ENCODE peak calls at places on chromosomes 11 and 22, in five cellular contexts. D is A549, J is H1, A is GM12878, H is HepG2. P is an unnamed sample.

GRCh38 chr22:40200795-40201194 is 23.1 kb downstream of the TNRC6B start:
- DNase-seq in J (no peak), D (no peak), A (no peak), H (no peak), P (no peak)

GRCh38 chr11:16926868-16927267 is 87.3 kb downstream of the PLEKHA7 start:
- DNase-seq in A (no peak), J (no peak), H (no peak), D (no peak), P (no peak)

GRCh38 chr22:19181786-19182471 is 3.4 kb upstream of the SLC25A1 start:
- DNase-seq in D (no peak), H (no peak), J (no peak), A (no peak), P (no peak)

GRCh38 chr11:69434341-69434960 is 47.0 kb upstream of the LINC01488 start:
- DNase-seq in J (no peak), H (no peak), D (no peak), A (no peak), P (no peak)

GRCh38 chr11:18804621-18805020 is 13.0 kb upstream of the PTPN5 start:
- DNase-seq in H (no peak), J (no peak), D (no peak), A (no peak), P (no peak)

GRCh38 chr22:45265546-45265945 is 19.2 kb upstream of the UPK3A start:
- DNase-seq in H (no peak), A (no peak), D (no peak), J (no peak), P (no peak)

GRCh38 chr22:50526849-50527801 is 1.7 kb upstream of the SCO2 start:
- DNase-seq in D (peak; percentile 44), A (no peak), J (peak; percentile 76), H (peak; percentile 70), P (peak; percentile 64)

GRCh38 chr11:88367310-88367709 is 29.8 kb upstream of the CTSC start:
- DNase-seq in A (no peak), H (no peak), J (no peak), D (no peak), P (no peak)

GRCh38 chr11:71302911-71303310 is 50.5 kb upstream of the SHANK2 start:
- DNase-seq in H (no peak), J (peak; percentile 37), A (no peak), D (no peak), P (no peak)

GRCh38 chr22:39306456-39307361 is 12.7 kb downstream of the RPL3 start:
- DNase-seq in J (peak; percentile 83), H (no peak), A (no peak), D (no peak), P (peak; percentile 76)

GRCh38 chr11:69385466-69385820 is 91.5 kb downstream of the MYEOV start:
- DNase-seq in J (no peak), H (no peak), D (no peak), A (no peak), P (no peak)

GRCh38 chr11:61587541-61587941 is 6.7 kb upstream of the SYT7 start:
- DNase-seq in D (peak; percentile 31), J (peak; percentile 81), A (no peak), H (no peak), P (peak; percentile 44)

GRCh38 chr11:35210886-35211546 is 72.0 kb downstream of the CD44 start:
- DNase-seq in A (no peak), H (no peak), D (no peak), J (no peak), P (no peak)

GRCh38 chr11:16133867-16134266 is 222.5 kb downstream of the SOX6 start:
- DNase-seq in A (no peak), D (no peak), H (no peak), J (no peak), P (no peak)

DNA sequence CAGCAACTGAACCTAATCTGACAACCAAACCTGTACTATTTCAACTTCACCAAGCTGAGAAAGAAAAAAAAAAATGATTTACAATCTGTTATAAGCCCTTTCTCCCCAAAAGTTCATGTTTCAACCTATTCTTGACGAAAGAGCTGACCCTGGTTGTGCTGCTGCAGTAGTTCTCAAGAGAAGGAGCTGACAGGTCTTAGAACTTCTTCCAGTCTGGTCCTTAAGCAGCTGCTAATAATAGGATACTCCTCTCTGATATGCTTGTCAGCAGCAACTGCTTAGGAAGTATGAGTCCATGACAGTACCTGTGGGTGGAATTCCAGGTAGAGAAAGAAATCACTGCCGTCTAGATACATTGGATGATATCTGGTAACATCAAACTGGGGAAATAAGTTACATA is 735.1 kb upstream of the CCDC90B start:
- DNase-seq in J (no peak), D (no peak), A (no peak), H (no peak), P (no peak)
- TF ChIP-seq HDAC2 in J (no peak), D (no peak), A (no peak), H (no peak), P (no peak)

DNA sequence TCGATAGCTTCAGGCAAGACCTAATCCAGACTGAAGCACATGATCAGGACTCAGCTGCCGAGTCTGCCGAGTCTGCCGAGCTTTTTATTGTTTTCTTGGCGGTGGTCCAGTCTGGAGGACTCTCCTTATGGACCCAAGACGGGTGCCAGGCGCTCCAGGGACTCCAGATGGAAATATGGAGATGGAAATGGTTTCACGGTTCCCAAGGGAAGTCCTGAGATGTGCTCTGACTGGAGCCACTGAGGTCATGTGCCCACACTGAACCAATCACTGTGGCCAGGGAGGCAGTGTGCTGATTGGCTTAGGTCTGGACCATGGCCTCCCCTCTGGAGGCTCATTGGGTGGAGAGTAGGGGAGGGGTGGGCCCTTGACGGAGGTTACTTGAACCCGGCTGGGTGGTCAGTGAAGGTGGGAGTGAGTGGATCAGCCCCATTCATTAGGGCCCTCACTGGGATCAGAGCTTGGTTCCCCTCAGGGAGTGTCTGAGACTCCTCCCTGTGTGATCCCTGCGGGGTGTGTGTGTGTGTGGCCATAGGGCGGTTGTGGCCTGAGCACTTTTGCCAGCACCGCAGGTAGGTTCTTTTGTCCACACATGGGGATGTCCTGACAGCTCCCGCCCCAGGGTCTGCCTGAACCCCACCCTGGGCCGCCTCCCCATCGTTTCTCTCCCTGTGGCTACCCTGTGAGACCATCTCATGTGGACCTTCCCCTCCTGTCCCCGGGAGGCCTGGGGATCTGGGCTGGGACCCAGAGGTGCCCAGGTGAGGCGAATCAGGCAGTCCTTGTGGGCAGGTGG is 14.0 kb downstream of the RPS6KA4 start:
- DNase-seq in H (peak; percentile 51), J (peak; percentile 62), A (no peak), D (peak; percentile 88), P (peak; percentile 95)
- TF ChIP-seq HDAC2 in H (no peak), J (no peak), A (no peak), D (no peak), P (no peak)

GRCh38 chr22:20528405-20528978 is 21.1 kb downstream of the MED15 start:
- DNase-seq in A (no peak), J (no peak), D (no peak), H (no peak), P (no peak)

GRCh38 chr22:20531404-20532181 is 24.2 kb downstream of the MED15 start:
- DNase-seq in A (no peak), J (no peak), D (peak; percentile 68), H (peak; percentile 39), P (peak; percentile 74)

GRCh38 chr22:20531154-20531403 is 23.7 kb downstream of the MED15 start:
- DNase-seq in J (no peak), D (no peak), A (no peak), H (no peak), P (no peak)

GRCh38 chr22:20532256-20532993 is 25.0 kb downstream of the MED15 start:
- DNase-seq in J (no peak), D (no peak), A (no peak), H (no peak), P (no peak)

DNA sequence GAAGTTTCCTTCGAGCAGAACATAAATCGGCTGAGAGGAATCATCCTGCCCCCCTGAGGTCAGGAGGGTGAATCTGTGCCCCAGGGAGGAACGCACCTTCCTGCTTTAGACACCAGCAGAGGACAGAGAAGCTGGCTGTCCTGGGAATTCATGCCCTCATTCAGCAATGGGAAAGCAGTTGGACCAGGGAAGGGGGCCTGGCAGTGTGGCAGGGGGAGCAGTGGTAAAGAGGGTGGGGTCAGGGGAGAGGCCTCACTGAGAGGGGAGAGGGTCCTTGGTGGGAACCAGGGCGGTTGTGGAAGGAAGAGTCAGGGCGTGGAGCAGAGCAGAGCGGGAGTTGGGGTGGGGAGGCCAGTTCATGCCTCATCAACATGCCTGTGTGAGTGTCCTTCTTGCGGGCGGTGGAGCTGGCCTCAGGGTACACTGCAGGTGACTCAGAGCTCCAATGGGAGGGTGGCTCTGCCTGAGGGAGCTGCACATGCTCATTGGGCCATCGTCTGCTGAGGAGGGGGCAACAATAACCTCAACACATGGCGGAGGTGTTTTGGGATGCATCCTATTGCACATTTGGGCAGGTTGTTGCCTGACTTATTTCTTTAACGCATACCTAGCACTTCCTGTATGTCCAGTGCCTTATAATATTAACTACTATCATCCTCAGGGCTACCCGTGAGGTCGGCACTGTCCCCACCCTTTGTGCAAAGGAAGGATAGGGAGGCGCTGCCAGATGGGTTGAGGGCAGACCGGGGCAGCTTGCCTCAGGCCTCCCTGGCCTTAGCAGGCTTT is 23.2 kb downstream of the MED15 start:
- DNase-seq in J (no peak), D (peak; percentile 64), A (no peak), H (no peak), P (no peak)
- TF ChIP-seq HDAC2 in J (no peak), D (no peak), A (no peak), H (no peak), P (no peak)

GRCh38 chr22:35726398-35726797 is 8.7 kb downstream of the APOL5 start:
- DNase-seq in H (no peak), A (no peak), D (no peak), J (no peak), P (no peak)

GRCh38 chr22:35725521-35725920 is 7.8 kb downstream of the APOL5 start:
- DNase-seq in H (no peak), J (no peak), A (no peak), D (no peak), P (no peak)

GRCh38 chr22:35727436-35727835 is 9.8 kb downstream of the APOL5 start:
- DNase-seq in D (no peak), J (no peak), A (no peak), H (no peak), P (peak; percentile 28)

GRCh38 chr22:35728639-35729308 is 11.1 kb downstream of the APOL5 start:
- DNase-seq in J (no peak), D (no peak), A (no peak), H (no peak), P (no peak)

GRCh38 chr22:35726933-35727332 is 9.3 kb downstream of the APOL5 start:
- DNase-seq in D (no peak), H (no peak), J (no peak), A (no peak), P (no peak)
- TF ChIP-seq HDAC2 in D (no peak), H (no peak), J (no peak), A (no peak), P (no peak)

GRCh38 chr11:64489831-64490441 is 101.1 kb upstream of the SLC22A12 start:
- DNase-seq in J (peak; percentile 90), A (no peak), D (peak; percentile 80), H (peak; percentile 7), P (peak; percentile 80)
- TF ChIP-seq HDAC2 in J (no peak), A (no peak), D (no peak), H (no peak), P (no peak)

DNA sequence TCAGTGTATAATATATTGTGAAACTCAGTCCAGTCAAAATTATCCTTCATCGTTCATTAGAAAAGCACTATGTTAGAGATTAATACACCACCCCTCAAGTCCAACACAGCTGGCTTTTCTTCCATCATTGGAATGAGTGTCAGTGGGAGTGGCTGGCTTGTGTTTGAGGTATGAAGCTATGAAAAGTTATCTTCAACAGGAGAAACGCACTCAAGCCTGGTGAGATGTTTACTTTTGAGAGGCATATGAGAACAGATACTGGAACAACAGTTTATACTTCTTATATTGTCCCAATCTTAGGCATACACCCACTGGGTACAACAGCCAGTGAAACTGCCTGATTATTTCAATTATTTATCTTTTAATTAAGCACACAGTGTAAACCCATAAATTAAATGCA is 34.3 kb downstream of the PLEKHB1 start:
- DNase-seq in H (no peak), D (no peak), A (no peak), J (no peak), P (no peak)
- TF ChIP-seq HDAC2 in H (no peak), D (no peak), A (no peak), J (no peak), P (no peak)